ENCODE peak calls at places on chromosomes 16 and 17, in six cellular contexts. E is left ventricle myocardium inferior, R is fibroblast of the aortic adventitia, P is ovary, K is tibial nerve, Z is mesothelial cell of epicardium. W is an unnamed sample.

GRCh38 chr16:83116274-83116892 is 489.6 kb downstream of the CDH13 start:
- DNase-seq in E (no peak), K (no peak), R (peak; percentile 64), Z (no peak), P (no peak), W (no peak)

GRCh38 chr17:2008332-2009126 is 16.6 kb downstream of the RTN4RL1 start:
- DNase-seq in R (no peak), E (no peak), P (no peak), Z (no peak), K (no peak), W (no peak)

GRCh38 chr17:68600881-68601564 is at the start of gene FAM20A:
- DNase-seq in P (peak; percentile 56), Z (peak; percentile 25), K (no peak), E (peak; percentile 58), R (peak; percentile 35), W (no peak)

GRCh38 chr16:67204076-67204475 is 5.1 kb downstream of the ELMO3 start:
- DNase-seq in Z (no peak), E (no peak), K (no peak), P (no peak), R (no peak), W (no peak)

GRCh38 chr17:29566473-29567361 is at the start of gene ABHD15:
- DNase-seq in P (peak; percentile 46), Z (peak; percentile 20), K (peak; percentile 50), E (peak; percentile 63), R (peak; percentile 55), W (peak; percentile 28)

GRCh38 chr17:37089998-37090397 is 141.2 kb downstream of the AATF start:
- DNase-seq in Z (no peak), K (no peak), R (no peak), P (no peak), E (no peak), W (no peak)

GRCh38 chr16:58063377-58064076 is 38.0 kb downstream of the MMP15 start:
- DNase-seq in Z (no peak), R (no peak), E (no peak), P (no peak), K (no peak), W (no peak)

GRCh38 chr16:83338138-83338537 is 469.6 kb upstream of the HSBP1 start:
- DNase-seq in K (no peak), R (no peak), P (no peak), E (no peak), Z (no peak), W (no peak)

GRCh38 chr16:46768809-46769208 is 20.7 kb upstream of the MYLK3 start:
- DNase-seq in E (no peak), Z (no peak), K (no peak), R (no peak), P (no peak), W (no peak)

GRCh38 chr17:15453246-15453645 is 14.2 kb downstream of the CDRT4 start:
- DNase-seq in R (peak; percentile 50), Z (no peak), K (no peak), E (no peak), P (no peak), W (no peak)

GRCh38 chr16:49023095-49023494 is 258.5 kb downstream of the CBLN1 start:
- DNase-seq in Z (no peak), P (peak; percentile 50), K (no peak), E (no peak), R (peak; percentile 51), W (no peak)

GRCh38 chr16:29729116-29729521 is 16.7 kb downstream of the C16orf54 start:
- DNase-seq in E (no peak), Z (no peak), K (no peak), P (no peak), R (peak; percentile 55), W (no peak)

GRCh38 chr16:2771496-2772402 is 5.3 kb downstream of the ELOB start:
- DNase-seq in K (no peak), E (no peak), Z (no peak), P (no peak), R (no peak), W (no peak)

GRCh38 chr17:17183744-17184143 is 22.4 kb downstream of the PLD6 start:
- DNase-seq in E (no peak), Z (no peak), K (no peak), P (no peak), R (no peak), W (no peak)

GRCh38 chr17:66576473-66576872 is 258.4 kb upstream of the CACNG5 start:
- DNase-seq in Z (no peak), P (no peak), R (no peak), E (no peak), K (no peak), W (no peak)

DNA sequence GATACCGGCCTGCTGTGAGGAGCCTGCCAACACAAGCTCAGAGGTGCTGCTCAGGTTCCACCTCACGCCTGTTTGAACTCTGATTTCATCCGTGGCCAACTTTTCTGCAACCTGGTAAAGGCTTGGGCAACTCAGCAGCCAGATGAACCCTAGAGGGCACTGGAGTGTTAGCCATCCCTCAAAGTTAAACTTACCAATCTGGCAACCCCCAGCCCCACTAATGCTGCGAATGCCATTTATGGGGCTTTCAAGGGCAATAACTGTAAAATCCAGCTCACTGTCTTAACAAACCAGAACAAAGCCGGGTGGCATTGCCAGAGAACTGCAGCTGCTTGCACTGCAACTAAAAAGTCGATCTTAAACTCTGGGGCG is 105.5 kb downstream of the AXIN2 start:
- DNase-seq in E (no peak), K (no peak), R (peak; percentile 32), Z (no peak), P (peak; percentile 15), W (no peak)
- TF ChIP-seq CTCF in E (peak; percentile 60), K (peak; percentile 9), R (peak; percentile 46), Z (no peak), P (no peak), W (no peak)

GRCh38 chr17:73550561-73550960 is 93.7 kb downstream of the SDK2 start:
- DNase-seq in E (no peak), K (no peak), Z (no peak), P (no peak), R (no peak), W (no peak)

GRCh38 chr17:73552300-73553088 is 91.8 kb downstream of the SDK2 start:
- DNase-seq in P (no peak), K (no peak), Z (no peak), E (no peak), R (no peak), W (no peak)

GRCh38 chr17:73551144-73551543 is 93.1 kb downstream of the SDK2 start:
- DNase-seq in Z (no peak), R (no peak), K (no peak), E (no peak), P (no peak), W (no peak)

GRCh38 chr17:73553311-73553710 is 90.9 kb downstream of the SDK2 start:
- DNase-seq in E (no peak), K (no peak), R (no peak), Z (no peak), P (no peak), W (no peak)

DNA sequence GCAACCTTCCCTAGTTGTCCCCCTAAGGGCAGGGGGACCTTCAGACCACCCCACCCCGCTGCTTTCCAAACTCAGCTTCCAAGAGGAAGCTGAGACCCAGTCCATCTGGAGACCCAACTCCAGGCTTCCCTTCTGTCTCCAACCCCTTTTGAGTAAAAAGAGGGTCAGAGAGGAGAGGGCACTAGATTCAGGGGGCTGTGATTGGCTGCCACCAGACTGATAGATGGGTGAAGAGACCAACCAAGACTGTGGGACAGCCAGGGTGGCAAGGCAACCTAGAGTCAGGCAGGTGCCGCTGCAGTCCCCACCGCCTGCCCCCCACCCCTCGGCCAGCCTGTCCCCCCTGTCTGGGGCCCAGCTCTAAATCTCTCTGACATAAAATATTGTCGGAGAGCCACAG is 92.5 kb downstream of the SDK2 start:
- DNase-seq in P (no peak), Z (no peak), R (no peak), E (no peak), K (no peak), W (no peak)
- TF ChIP-seq CTCF in P (no peak), Z (no peak), R (no peak), E (no peak), K (no peak), W (no peak)

DNA sequence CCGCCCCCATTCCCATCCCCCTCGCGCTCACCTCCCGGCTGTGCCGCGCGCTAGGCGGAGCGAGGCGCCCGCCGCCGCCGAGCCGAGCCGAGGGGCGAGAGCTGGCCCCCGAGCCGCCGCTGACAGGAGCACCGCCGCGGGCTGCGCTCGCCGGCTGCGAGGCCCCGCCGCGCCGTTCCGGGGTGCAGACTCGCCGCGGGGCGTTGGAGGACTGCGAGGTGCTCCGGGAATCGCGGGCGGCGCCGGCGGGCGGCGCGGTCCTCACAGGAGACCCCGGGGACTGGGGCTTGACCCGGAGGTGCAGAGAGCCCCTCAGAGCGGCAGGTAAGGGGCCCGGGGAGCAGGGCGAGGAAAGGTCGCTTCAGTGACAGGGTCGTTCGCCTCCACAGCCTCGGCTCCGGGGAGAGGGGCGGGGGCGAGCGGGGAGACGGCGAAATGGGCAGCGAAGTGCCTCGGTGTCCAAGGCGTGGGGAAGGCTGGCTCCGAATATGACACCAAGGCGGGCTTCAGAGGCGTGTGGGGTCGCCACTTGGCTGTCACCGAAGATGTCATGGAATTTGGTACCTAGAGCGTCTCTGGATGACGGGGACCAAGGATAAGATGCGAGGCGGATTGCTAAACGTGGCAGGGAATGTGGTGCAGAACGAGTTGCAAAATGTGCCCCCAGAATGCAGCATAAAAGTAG is 533 bp downstream of the TANC2 start:
- DNase-seq in R (no peak), Z (peak; percentile 58), P (peak; percentile 21), K (peak; percentile 25), E (peak; percentile 64), W (no peak)
- TF ChIP-seq CTCF in R (no peak), Z (no peak), P (no peak), K (no peak), E (no peak), W (no peak)

GRCh38 chr17:54899721-54900456 is 763 bp upstream of the TOM1L1 start:
- DNase-seq in R (no peak), K (no peak), E (no peak), Z (no peak), P (no peak), W (no peak)

GRCh38 chr17:54899201-54899600 is 1.5 kb upstream of the TOM1L1 start:
- DNase-seq in K (no peak), E (no peak), Z (no peak), R (no peak), P (no peak), W (no peak)

GRCh38 chr17:54901230-54901847 is 687 bp downstream of the TOM1L1 start:
- DNase-seq in P (no peak), K (no peak), Z (no peak), E (no peak), R (peak; percentile 60), W (no peak)

GRCh38 chr17:54902017-54902416 is 1.4 kb downstream of the TOM1L1 start:
- DNase-seq in P (no peak), Z (no peak), K (no peak), R (no peak), E (no peak), W (no peak)

DNA sequence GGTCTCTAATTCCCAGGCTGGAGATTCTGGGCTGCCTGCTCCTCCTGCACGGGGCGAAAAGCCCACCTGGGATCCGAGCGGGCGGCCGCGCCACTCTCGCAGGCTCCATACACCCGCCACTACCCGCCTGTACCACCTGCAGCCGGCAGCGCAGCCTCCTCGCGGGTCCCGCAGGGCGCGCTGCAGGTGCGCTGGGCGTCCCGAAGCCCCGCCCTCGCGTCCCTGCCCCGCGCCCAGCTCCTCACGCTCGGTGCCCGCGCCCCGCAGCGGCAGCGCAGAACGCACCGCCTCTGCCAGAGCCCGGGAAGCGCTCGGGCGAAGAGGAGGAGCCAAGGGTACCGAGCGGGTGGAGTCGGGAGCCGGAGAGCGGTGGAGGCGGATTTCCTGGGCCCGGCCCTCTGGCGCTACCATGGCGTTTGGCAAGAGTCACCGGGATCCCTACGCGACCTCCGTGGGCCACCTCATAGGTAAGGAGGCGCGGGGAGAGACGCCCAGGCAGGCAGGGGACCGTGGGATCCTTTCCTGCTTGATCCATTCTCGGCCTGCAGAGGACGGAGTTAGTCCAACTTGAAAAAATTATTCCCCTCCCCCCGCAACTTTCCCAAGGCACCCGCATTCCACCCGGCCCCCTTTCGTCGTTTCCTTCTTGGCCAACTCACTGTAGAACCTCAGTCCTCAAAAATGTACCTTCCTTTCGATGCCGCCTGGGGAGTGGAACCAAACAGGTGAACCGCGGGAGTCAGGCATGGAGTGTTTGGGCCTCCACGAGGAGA is at the start of gene TOM1L1:
- DNase-seq in R (peak; percentile 45), Z (peak; percentile 42), E (peak; percentile 64), K (peak; percentile 15), P (peak; percentile 48), W (no peak)
- TF ChIP-seq CTCF in R (no peak), Z (no peak), E (no peak), K (no peak), P (no peak), W (no peak)